ENCODE peak calls at places on chromosomes 7 and 10, in seven cellular contexts. Q is upper lobe of right lung; M is upper lobe of left lung; R is AG04450; H is SJSA1; S is neural progenitor cell; N is naive thymus-derived CD4-positive, alpha-beta T cell. D is an unnamed sample. For H3K9me3 and H3K27me3, the result is how much of the 10 kb centered on the place peaks cover.

GRCh38 chr7:126578338-126578737 is 674.4 kb downstream of the GRM8 start:
- DNase-seq in R (no peak), H (no peak), Q (no peak), S (peak), M (no peak), N (no peak), D (no peak)

GRCh38 chr10:23824822-23825221 is 384.1 kb upstream of the KIAA1217 start:
- DNase-seq in M (no peak), S (no peak), N (no peak), H (no peak), Q (no peak), R (no peak), D (no peak)

GRCh38 chr7:70711441-70711840 is 420.5 kb upstream of the GALNT17 start:
- DNase-seq in M (no peak), N (no peak), H (no peak), Q (no peak), S (no peak), R (no peak), D (no peak)

GRCh38 chr7:14501436-14501835 is 401.1 kb downstream of the DGKB start:
- DNase-seq in S (no peak), H (no peak), R (no peak), Q (no peak), N (no peak), M (no peak), D (no peak)

GRCh38 chr10:131200856-131201470 is 110.6 kb downstream of the TCERG1L start:
- DNase-seq in N (no peak), R (no peak), Q (no peak), H (no peak), S (no peak), M (peak), D (no peak)

GRCh38 chr7:157485361-157485831 is 148.6 kb downstream of the DNAJB6 start:
- DNase-seq in M (no peak), R (no peak), H (no peak), S (no peak), Q (peak), N (no peak), D (no peak)

GRCh38 chr7:157750291-157750690 is 413.5 kb downstream of the DNAJB6 start:
- DNase-seq in R (no peak), Q (no peak), M (no peak), S (no peak), N (no peak), H (no peak), D (no peak)

GRCh38 chr10:11959966-11960365 is 82.6 kb downstream of the UPF2 start:
- DNase-seq in M (no peak), Q (no peak), S (no peak), N (no peak), R (no peak), H (no peak), D (no peak)

GRCh38 chr10:124049484-124049883 is 43.9 kb downstream of the CHST15 start:
- DNase-seq in Q (no peak), N (no peak), M (no peak), S (no peak), H (no peak), R (no peak), D (peak)

GRCh38 chr7:121608785-121609184 is 212.7 kb upstream of the FAM3C start:
- DNase-seq in S (no peak), H (no peak), R (no peak), Q (no peak), M (no peak), N (no peak), D (no peak)

GRCh38 chr10:18542832-18543231 is 108.6 kb downstream of the NSUN6 start:
- DNase-seq in S (no peak), M (no peak), R (peak), Q (no peak), H (no peak), N (no peak), D (no peak)

GRCh38 chr10:80486151-80486692 is 32.1 kb downstream of the TSPAN14 start:
- DNase-seq in H (no peak), R (no peak), Q (peak), N (no peak), S (no peak), M (no peak), D (no peak)

GRCh38 chr7:45239486-45239885 is 81.9 kb downstream of the RAMP3 start:
- DNase-seq in H (no peak), R (peak), S (no peak), M (no peak), N (no peak), Q (no peak), D (peak)

GRCh38 chr7:95578299-95578855 is 17.9 kb downstream of the PDK4 start:
- DNase-seq in Q (no peak), N (no peak), S (no peak), M (no peak), H (no peak), R (no peak), D (no peak)

GRCh38 chr10:4111593-4111992 is 326.6 kb upstream of the KLF6 start:
- DNase-seq in R (no peak), N (no peak), Q (no peak), H (no peak), S (no peak), M (no peak), D (no peak)

GRCh38 chr10:31030800-31031199 is 865 bp downstream of the ZNF438 start:
- DNase-seq in S (peak), R (no peak), Q (no peak), M (no peak), N (no peak), H (no peak), D (no peak)

GRCh38 chr10:4826788-4827324 is 849 bp downstream of the AKR1E2 start:
- DNase-seq in N (no peak), S (no peak), M (no peak), H (no peak), R (no peak), Q (no peak), D (no peak)

GRCh38 chr10:42553064-42553407 is 85.3 kb downstream of the ZNF33B start:
- DNase-seq in R (no peak), Q (peak), M (no peak), H (no peak), N (no peak), S (no peak), D (no peak)

GRCh38 chr7:80114159-80114558 is 20.5 kb upstream of the GNAI1 start:
- DNase-seq in N (no peak), Q (no peak), R (no peak), S (no peak), H (no peak), M (no peak), D (no peak)

GRCh38 chr7:80918909-80919721 is at the start of gene SEMA3C:
- DNase-seq in R (peak), N (no peak), H (peak), S (peak), M (peak), Q (peak), D (peak)

GRCh38 chr7:90180649-90181048 is 26.4 kb downstream of the STEAP1 start:
- DNase-seq in Q (no peak), N (no peak), S (no peak), H (no peak), R (no peak), M (no peak), D (no peak)

GRCh38 chr10:133318494-133319127 is 9.9 kb downstream of the ZNF511 start:
- DNase-seq in M (peak), N (peak), Q (peak), S (peak), H (peak), R (no peak), D (peak)

GRCh38 chr7:24737281-24737680 is 20.0 kb downstream of the GSDME start:
- DNase-seq in Q (no peak), R (no peak), S (no peak), N (no peak), H (no peak), M (no peak), D (no peak)

GRCh38 chr10:74586088-74586585 is 240.3 kb upstream of the KAT6B start:
- DNase-seq in M (no peak), Q (no peak), N (no peak), R (no peak), H (no peak), S (no peak), D (no peak)

GRCh38 chr10:34405611-34406462 is 409.3 kb downstream of the PARD3 start:
- DNase-seq in H (peak), Q (no peak), N (no peak), M (no peak), R (no peak), S (no peak), D (no peak)

GRCh38 chr7:3915337-3915865 is 614.3 kb downstream of the SDK1 start:
- DNase-seq in Q (no peak), M (no peak), H (peak), S (no peak), N (no peak), R (no peak), D (no peak)

GRCh38 chr10:1187151-1187854 is 131.1 kb downstream of the WDR37 start:
- DNase-seq in H (no peak), M (peak), N (no peak), R (no peak), Q (peak), S (no peak), D (peak)

GRCh38 chr10:110141747-110142625 is 65.4 kb upstream of the MXI1 start:
- DNase-seq in S (no peak), M (peak), Q (peak), R (no peak), H (no peak), N (no peak), D (no peak)

GRCh38 chr10:95273393-95274312 is 17.1 kb downstream of the PDLIM1 start:
- DNase-seq in S (no peak), Q (no peak), M (peak), R (peak), H (peak), N (no peak), D (no peak)

GRCh38 chr10:97713828-97714400 is 384 bp downstream of the MARVELD1 start:
- DNase-seq in Q (no peak), S (peak), R (no peak), N (peak), M (peak), H (peak), D (peak)

GRCh38 chr10:11907914-11908313 is 84.8 kb downstream of the PROSER2 start:
- DNase-seq in Q (no peak), R (no peak), H (no peak), S (no peak), M (no peak), N (no peak), D (no peak)

GRCh38 chr7:100572281-100572948 is 1.3 kb downstream of the SAP25 start:
- DNase-seq in R (no peak), Q (peak), H (no peak), M (no peak), N (no peak), S (no peak), D (no peak)

DNA sequence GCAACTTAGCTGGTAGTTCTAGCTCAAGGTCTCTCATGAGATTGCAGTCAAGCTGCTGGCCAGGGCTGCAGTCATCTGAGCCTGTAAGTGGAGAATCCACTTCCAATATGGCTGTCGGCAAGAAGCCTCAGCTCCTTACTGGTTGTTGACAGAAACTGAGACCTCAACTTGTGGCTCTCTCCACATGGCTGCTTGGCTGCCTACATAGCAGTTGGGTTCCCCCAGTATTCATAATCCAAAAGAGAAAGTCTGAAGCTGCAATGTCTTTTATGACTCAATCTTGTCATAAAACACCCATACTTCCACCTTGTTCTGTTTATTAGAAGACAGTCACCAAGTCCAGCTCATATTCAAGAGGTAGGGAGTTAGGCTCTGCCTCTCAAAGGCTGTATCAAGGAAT is 334.9 kb upstream of the KMT2E start:
- DNase-seq in N (no peak), S (no peak), M (no peak), Q (no peak), R (no peak), H (no peak), D (no peak)
- H3K4me3 ChIP-seq in N (no peak), S (no peak), M (no peak), Q (no peak), R (no peak), H (no peak), D (no peak)

DNA sequence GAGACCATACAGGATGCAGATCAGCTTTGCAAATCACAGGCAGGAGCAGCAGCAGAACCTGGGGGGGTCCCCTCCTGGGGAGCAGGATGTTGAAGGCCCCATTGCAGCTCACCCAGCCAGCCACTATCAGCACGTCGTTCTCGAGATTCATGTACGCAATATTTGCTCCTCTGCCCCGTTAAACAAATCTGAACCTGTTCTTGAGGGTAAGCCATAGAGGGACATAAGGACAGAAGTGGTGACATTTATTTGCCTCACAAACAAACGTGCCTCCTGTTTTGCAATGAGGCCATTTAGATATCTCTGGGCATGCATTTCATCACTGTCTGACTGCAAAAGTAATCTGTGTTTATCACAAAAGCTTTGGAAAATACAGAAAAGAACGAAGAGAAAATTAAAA is 87.3 kb upstream of the BAIAP2L1 start:
- DNase-seq in S (no peak), R (no peak), M (no peak), H (no peak), N (no peak), Q (no peak), D (no peak)
- H3K9me3 ChIP-seq in S (under half), R (under half), M (under half), H (under half), N (under half), Q (under half), D (under half)

GRCh38 chr7:154881046-154881445 is 121.9 kb downstream of the PAXIP1 start:
- DNase-seq in N (no peak), Q (no peak), S (no peak), H (no peak), M (no peak), R (no peak), D (no peak)
- H3K27me3 ChIP-seq in N (under half), Q (under half), S (under half), H (under half), M (under half), R (under half), D (under half)

GRCh38 chr10:85524001-85524400 is 842.6 kb downstream of the GRID1 start:
- DNase-seq in S (no peak), Q (no peak), R (no peak), H (peak), M (no peak), N (no peak), D (no peak)
- H3K4me3 ChIP-seq in S (no peak), Q (no peak), R (no peak), H (no peak), M (no peak), N (no peak), D (no peak)

D was measured in MG63.